ENCODE peak calls at places on chromosomes 12 and 14, in ten cellular contexts. V, D, F, O, B, A, Y, K, C and X are unnamed samples.

GRCh38 chr12:113097716-113098427 is 37.7 kb downstream of the RASAL1 start:
- DNase-seq in V (peak), D (no peak), F (no peak), O (no peak), B (no peak), A (peak), Y (no peak), K (no peak), C (no peak), X (no peak)

GRCh38 chr12:57896437-57897201 is 44.7 kb upstream of the ATP23 start:
- DNase-seq in V (peak), D (no peak), F (no peak), O (no peak), B (no peak), A (peak), Y (peak), K (peak), C (no peak), X (peak)

GRCh38 chr12:61584943-61585342 is 675.3 kb upstream of the USP15 start:
- DNase-seq in V (no peak), D (no peak), F (no peak), O (no peak), B (no peak), A (no peak), Y (no peak), K (no peak), C (no peak), X (no peak)

GRCh38 chr12:104709692-104710435 is 248.2 kb downstream of the SLC41A2 start:
- DNase-seq in V (no peak), D (no peak), F (no peak), O (no peak), B (no peak), A (no peak), Y (no peak), K (no peak), C (no peak), X (no peak)

GRCh38 chr12:27524839-27525238 is 833 bp downstream of the PPFIBP1 start:
- DNase-seq in V (no peak), D (no peak), F (no peak), O (no peak), B (no peak), A (no peak), Y (peak), K (peak), C (no peak), X (no peak)

GRCh38 chr12:42097971-42098370 is 46.7 kb downstream of the GXYLT1 start:
- DNase-seq in V (no peak), D (no peak), F (peak), O (no peak), B (no peak), A (no peak), Y (no peak), K (no peak), C (no peak), X (no peak)

GRCh38 chr14:102584871-102585869 is 7.3 kb upstream of the RCOR1 start:
- DNase-seq in V (peak), D (no peak), F (no peak), O (no peak), B (no peak), A (no peak), Y (peak), K (peak), C (no peak), X (no peak)

GRCh38 chr14:97177016-97177415 is 379.8 kb downstream of the VRK1 start:
- DNase-seq in V (no peak), D (peak), F (peak), O (no peak), B (no peak), A (no peak), Y (peak), K (peak), C (peak), X (peak)

GRCh38 chr12:23707270-23707669 is 242.2 kb downstream of the SOX5 start:
- DNase-seq in V (no peak), D (no peak), F (no peak), O (no peak), B (no peak), A (no peak), Y (no peak), K (no peak), C (no peak), X (no peak)

GRCh38 chr14:96894966-96895365 is 97.8 kb downstream of the VRK1 start:
- DNase-seq in V (no peak), D (no peak), F (no peak), O (no peak), B (no peak), A (no peak), Y (no peak), K (no peak), C (no peak), X (no peak)

GRCh38 chr12:19415563-19415962 is 23.7 kb upstream of the AEBP2 start:
- DNase-seq in V (no peak), D (no peak), F (no peak), O (no peak), B (no peak), A (no peak), Y (no peak), K (no peak), C (no peak), X (no peak)

GRCh38 chr14:57182760-57183503 is 85.8 kb downstream of the EXOC5 start:
- DNase-seq in V (peak), D (peak), F (no peak), O (no peak), B (no peak), A (no peak), Y (peak), K (peak), C (peak), X (peak)

GRCh38 chr14:21072781-21073339 is 2.8 kb downstream of the ARHGEF40 start:
- DNase-seq in V (no peak), D (no peak), F (no peak), O (no peak), B (no peak), A (no peak), Y (no peak), K (no peak), C (no peak), X (no peak)

GRCh38 chr14:42469637-42470426 is 863.2 kb downstream of the LRFN5 start:
- DNase-seq in V (no peak), D (no peak), F (no peak), O (no peak), B (no peak), A (no peak), Y (no peak), K (peak), C (no peak), X (no peak)

GRCh38 chr14:64708148-64709004 is 4.2 kb downstream of the PLEKHG3 start:
- DNase-seq in V (peak), D (no peak), F (no peak), O (no peak), B (no peak), A (no peak), Y (peak), K (peak), C (no peak), X (peak)

GRCh38 chr12:132175496-132176357 is 31.5 kb downstream of the NOC4L start:
- DNase-seq in V (no peak), D (no peak), F (no peak), O (no peak), B (no peak), A (no peak), Y (no peak), K (no peak), C (no peak), X (no peak)

GRCh38 chr14:101131451-101131916 is 228.0 kb upstream of the RTL1 start:
- DNase-seq in V (no peak), D (no peak), F (no peak), O (no peak), B (no peak), A (no peak), Y (no peak), K (no peak), C (no peak), X (no peak)

GRCh38 chr12:62006076-62006732 is 254.0 kb upstream of the USP15 start:
- DNase-seq in V (peak), D (peak), F (peak), O (no peak), B (no peak), A (no peak), Y (peak), K (peak), C (peak), X (peak)

GRCh38 chr12:58668831-58669230 is 251.5 kb downstream of the LRIG3 start:
- DNase-seq in V (no peak), D (no peak), F (no peak), O (no peak), B (no peak), A (no peak), Y (no peak), K (no peak), C (no peak), X (no peak)

GRCh38 chr14:29741909-29742401 is 185.7 kb downstream of the PRKD1 start:
- DNase-seq in V (no peak), D (peak), F (no peak), O (no peak), B (no peak), A (peak), Y (no peak), K (no peak), C (no peak), X (no peak)

GRCh38 chr12:57416039-57416996 is 14.5 kb downstream of the R3HDM2 start:
- DNase-seq in V (no peak), D (no peak), F (no peak), O (no peak), B (no peak), A (no peak), Y (no peak), K (peak), C (no peak), X (no peak)

GRCh38 chr12:90630006-90630405 is 325.0 kb downstream of the CCER1 start:
- DNase-seq in V (no peak), D (no peak), F (no peak), O (no peak), B (no peak), A (no peak), Y (no peak), K (no peak), C (no peak), X (no peak)

GRCh38 chr12:53236443-53237111 is 4.6 kb upstream of the RARG start:
- DNase-seq in V (no peak), D (no peak), F (peak), O (no peak), B (no peak), A (no peak), Y (no peak), K (no peak), C (no peak), X (no peak)

GRCh38 chr12:67650127-67650495 is 1.6 kb downstream of the DYRK2 start:
- DNase-seq in V (no peak), D (no peak), F (no peak), O (no peak), B (no peak), A (peak), Y (no peak), K (no peak), C (no peak), X (peak)

GRCh38 chr12:69290545-69291277 is 51.3 kb downstream of the CPSF6 start:
- DNase-seq in V (peak), D (peak), F (peak), O (peak), B (peak), A (peak), Y (peak), K (peak), C (peak), X (peak)

GRCh38 chr14:90349729-90350128 is 18.0 kb upstream of the NRDE2 start:
- DNase-seq in V (no peak), D (no peak), F (peak), O (no peak), B (peak), A (no peak), Y (no peak), K (no peak), C (no peak), X (no peak)

GRCh38 chr14:59882957-59883356 is 12.4 kb upstream of the RTN1 start:
- DNase-seq in V (no peak), D (no peak), F (no peak), O (no peak), B (no peak), A (no peak), Y (no peak), K (peak), C (peak), X (no peak)

GRCh38 chr12:50569321-50569720 is 64.5 kb downstream of the DIP2B start:
- DNase-seq in V (no peak), D (no peak), F (no peak), O (no peak), B (no peak), A (no peak), Y (no peak), K (no peak), C (no peak), X (no peak)

GRCh38 chr12:12466157-12466556 is 96.5 kb downstream of the DUSP16 start:
- DNase-seq in V (no peak), D (no peak), F (peak), O (no peak), B (no peak), A (no peak), Y (no peak), K (no peak), C (no peak), X (no peak)

GRCh38 chr12:38138225-38139221 is 178.1 kb upstream of the ALG10B start:
- DNase-seq in V (peak), D (peak), F (peak), O (peak), B (peak), A (peak), Y (peak), K (peak), C (peak), X (peak)

GRCh38 chr12:120125792-120126634 is 9.5 kb upstream of the RAB35 start:
- DNase-seq in V (no peak), D (no peak), F (peak), O (no peak), B (no peak), A (no peak), Y (no peak), K (peak), C (no peak), X (no peak)

GRCh38 chr12:113325938-113326337 is 9.0 kb downstream of the SLC8B1 start:
- DNase-seq in V (no peak), D (no peak), F (no peak), O (no peak), B (no peak), A (peak), Y (no peak), K (no peak), C (no peak), X (no peak)

GRCh38 chr14:52700701-52701172 is 5.4 kb upstream of the ERO1A start:
- DNase-seq in V (no peak), D (no peak), F (no peak), O (no peak), B (no peak), A (no peak), Y (peak), K (peak), C (no peak), X (peak)